ENCODE peak calls at places on chromosomes 2 and 18, in ten cellular contexts. One of them, this sample, is unnamed. For H3K4me1, the result is how much of the 10 kb centered on the place peaks cover.

GRCh38 chr18:2927745-2928144 is 80.9 kb downstream of the EMILIN2 start:
- DNase-seq in CD8-positive, alpha-beta T cell: no peak
- DNase-seq in fibroblast of lung: no peak
- DNase-seq in cardiac muscle cell: no peak
- DNase-seq in lower lobe of right lung: no peak
- DNase-seq in mesendoderm: peak
- DNase-seq in HCT116: no peak
- DNase-seq in mammary epithelial cell: no peak
- DNase-seq in stomach: no peak
- DNase-seq in HepG2: no peak
- DNase-seq in this sample: no peak

GRCh38 chr18:48553236-48553635 is 14.4 kb downstream of the CTIF start:
- DNase-seq in HCT116: no peak
- DNase-seq in fibroblast of lung: no peak
- DNase-seq in lower lobe of right lung: no peak
- DNase-seq in CD8-positive, alpha-beta T cell: no peak
- DNase-seq in mesendoderm: no peak
- DNase-seq in HepG2: no peak
- DNase-seq in stomach: no peak
- DNase-seq in mammary epithelial cell: peak
- DNase-seq in cardiac muscle cell: no peak
- DNase-seq in this sample: no peak

GRCh38 chr18:53754154-53754553 is 470.3 kb downstream of the MBD2 start:
- DNase-seq in HepG2: no peak
- DNase-seq in cardiac muscle cell: no peak
- DNase-seq in lower lobe of right lung: no peak
- DNase-seq in fibroblast of lung: no peak
- DNase-seq in stomach: no peak
- DNase-seq in HCT116: no peak
- DNase-seq in mammary epithelial cell: no peak
- DNase-seq in CD8-positive, alpha-beta T cell: no peak
- DNase-seq in mesendoderm: no peak
- DNase-seq in this sample: no peak

GRCh38 chr2:96872591-96873349 is 2.9 kb upstream of the SEMA4C start:
- DNase-seq in HepG2: no peak
- DNase-seq in fibroblast of lung: no peak
- DNase-seq in lower lobe of right lung: no peak
- DNase-seq in stomach: no peak
- DNase-seq in cardiac muscle cell: peak
- DNase-seq in mammary epithelial cell: peak
- DNase-seq in HCT116: no peak
- DNase-seq in CD8-positive, alpha-beta T cell: no peak
- DNase-seq in mesendoderm: peak
- DNase-seq in this sample: no peak

GRCh38 chr2:62050456-62051045 is 145.1 kb downstream of the COMMD1 start:
- DNase-seq in lower lobe of right lung: no peak
- DNase-seq in mesendoderm: no peak
- DNase-seq in CD8-positive, alpha-beta T cell: no peak
- DNase-seq in fibroblast of lung: no peak
- DNase-seq in stomach: no peak
- DNase-seq in HepG2: no peak
- DNase-seq in mammary epithelial cell: no peak
- DNase-seq in HCT116: no peak
- DNase-seq in cardiac muscle cell: no peak
- DNase-seq in this sample: no peak

GRCh38 chr2:116510117-116510671 is 1304.3 kb upstream of the DDX18 start:
- DNase-seq in HCT116: no peak
- DNase-seq in HepG2: peak
- DNase-seq in stomach: no peak
- DNase-seq in mesendoderm: peak
- DNase-seq in CD8-positive, alpha-beta T cell: no peak
- DNase-seq in mammary epithelial cell: no peak
- DNase-seq in cardiac muscle cell: peak
- DNase-seq in fibroblast of lung: no peak
- DNase-seq in lower lobe of right lung: no peak
- DNase-seq in this sample: peak

GRCh38 chr18:68916734-68917133 is 118.9 kb downstream of the CCDC102B start:
- DNase-seq in CD8-positive, alpha-beta T cell: no peak
- DNase-seq in HCT116: peak
- DNase-seq in cardiac muscle cell: no peak
- DNase-seq in mesendoderm: peak
- DNase-seq in stomach: no peak
- DNase-seq in HepG2: peak
- DNase-seq in fibroblast of lung: no peak
- DNase-seq in mammary epithelial cell: peak
- DNase-seq in lower lobe of right lung: no peak
- DNase-seq in this sample: no peak

GRCh38 chr2:229660951-229661350 is 53.4 kb downstream of the DNER start:
- DNase-seq in stomach: no peak
- DNase-seq in HepG2: no peak
- DNase-seq in HCT116: peak
- DNase-seq in CD8-positive, alpha-beta T cell: no peak
- DNase-seq in mammary epithelial cell: peak
- DNase-seq in mesendoderm: peak
- DNase-seq in fibroblast of lung: peak
- DNase-seq in lower lobe of right lung: no peak
- DNase-seq in cardiac muscle cell: no peak
- DNase-seq in this sample: no peak

GRCh38 chr2:119263025-119263424 is 39.4 kb downstream of the STEAP3 start:
- DNase-seq in lower lobe of right lung: no peak
- DNase-seq in stomach: no peak
- DNase-seq in HepG2: no peak
- DNase-seq in CD8-positive, alpha-beta T cell: no peak
- DNase-seq in mesendoderm: no peak
- DNase-seq in mammary epithelial cell: no peak
- DNase-seq in HCT116: no peak
- DNase-seq in fibroblast of lung: no peak
- DNase-seq in cardiac muscle cell: no peak
- DNase-seq in this sample: no peak

GRCh38 chr2:29516767-29517166 is 401.6 kb downstream of the CLIP4 start:
- DNase-seq in lower lobe of right lung: no peak
- DNase-seq in stomach: no peak
- DNase-seq in mesendoderm: no peak
- DNase-seq in fibroblast of lung: no peak
- DNase-seq in mammary epithelial cell: no peak
- DNase-seq in HepG2: no peak
- DNase-seq in cardiac muscle cell: no peak
- DNase-seq in CD8-positive, alpha-beta T cell: no peak
- DNase-seq in HCT116: no peak
- DNase-seq in this sample: no peak

GRCh38 chr18:41875094-41875780 is 79.8 kb upstream of the PIK3C3 start:
- DNase-seq in mammary epithelial cell: peak
- DNase-seq in CD8-positive, alpha-beta T cell: no peak
- DNase-seq in fibroblast of lung: peak
- DNase-seq in HCT116: no peak
- DNase-seq in HepG2: no peak
- DNase-seq in lower lobe of right lung: no peak
- DNase-seq in cardiac muscle cell: no peak
- DNase-seq in mesendoderm: no peak
- DNase-seq in stomach: no peak
- DNase-seq in this sample: no peak

GRCh38 chr18:74609535-74609934 is 11.9 kb downstream of the ZNF407 start:
- DNase-seq in mesendoderm: no peak
- DNase-seq in fibroblast of lung: peak
- DNase-seq in CD8-positive, alpha-beta T cell: no peak
- DNase-seq in cardiac muscle cell: no peak
- DNase-seq in mammary epithelial cell: peak
- DNase-seq in stomach: no peak
- DNase-seq in HepG2: no peak
- DNase-seq in HCT116: no peak
- DNase-seq in lower lobe of right lung: no peak
- DNase-seq in this sample: no peak

GRCh38 chr2:181790716-181791649 is 100.5 kb upstream of the ITPRID2 start:
- DNase-seq in CD8-positive, alpha-beta T cell: peak
- DNase-seq in stomach: no peak
- DNase-seq in mesendoderm: peak
- DNase-seq in lower lobe of right lung: no peak
- DNase-seq in fibroblast of lung: peak
- DNase-seq in mammary epithelial cell: peak
- DNase-seq in HepG2: peak
- DNase-seq in HCT116: peak
- DNase-seq in cardiac muscle cell: no peak
- DNase-seq in this sample: peak

GRCh38 chr2:150554046-150554445 is 66.6 kb upstream of the RND3 start:
- DNase-seq in stomach: no peak
- DNase-seq in fibroblast of lung: no peak
- DNase-seq in cardiac muscle cell: no peak
- DNase-seq in CD8-positive, alpha-beta T cell: no peak
- DNase-seq in HCT116: no peak
- DNase-seq in lower lobe of right lung: no peak
- DNase-seq in mammary epithelial cell: no peak
- DNase-seq in HepG2: no peak
- DNase-seq in mesendoderm: no peak
- DNase-seq in this sample: no peak

GRCh38 chr2:46193855-46194254 is 103.4 kb upstream of the EPAS1 start:
- DNase-seq in mesendoderm: no peak
- DNase-seq in mammary epithelial cell: no peak
- DNase-seq in stomach: no peak
- DNase-seq in HepG2: no peak
- DNase-seq in HCT116: no peak
- DNase-seq in cardiac muscle cell: no peak
- DNase-seq in fibroblast of lung: no peak
- DNase-seq in CD8-positive, alpha-beta T cell: no peak
- DNase-seq in lower lobe of right lung: no peak
- DNase-seq in this sample: no peak
- H3K4me3 ChIP-seq in mesendoderm: no peak
- H3K4me3 ChIP-seq in mammary epithelial cell: no peak
- H3K4me3 ChIP-seq in stomach: no peak
- H3K4me3 ChIP-seq in HepG2: no peak
- H3K4me3 ChIP-seq in HCT116: no peak
- H3K4me3 ChIP-seq in cardiac muscle cell: no peak
- H3K4me3 ChIP-seq in fibroblast of lung: no peak
- H3K4me3 ChIP-seq in CD8-positive, alpha-beta T cell: no peak
- H3K4me3 ChIP-seq in lower lobe of right lung: no peak
- H3K4me3 ChIP-seq in this sample: no peak

GRCh38 chr2:147855316-147855715 is 10.5 kb downstream of the ACVR2A start:
- DNase-seq in lower lobe of right lung: no peak
- DNase-seq in mammary epithelial cell: no peak
- DNase-seq in CD8-positive, alpha-beta T cell: no peak
- DNase-seq in mesendoderm: peak
- DNase-seq in stomach: no peak
- DNase-seq in fibroblast of lung: no peak
- DNase-seq in HepG2: no peak
- DNase-seq in HCT116: no peak
- DNase-seq in cardiac muscle cell: no peak
- DNase-seq in this sample: no peak

GRCh38 chr2:147860009-147860408 is 15.2 kb downstream of the ACVR2A start:
- DNase-seq in stomach: no peak
- DNase-seq in CD8-positive, alpha-beta T cell: no peak
- DNase-seq in fibroblast of lung: no peak
- DNase-seq in mammary epithelial cell: no peak
- DNase-seq in HCT116: no peak
- DNase-seq in mesendoderm: peak
- DNase-seq in HepG2: no peak
- DNase-seq in lower lobe of right lung: no peak
- DNase-seq in cardiac muscle cell: peak
- DNase-seq in this sample: no peak

GRCh38 chr2:147854557-147855134 is 9.8 kb downstream of the ACVR2A start:
- DNase-seq in mesendoderm: no peak
- DNase-seq in mammary epithelial cell: no peak
- DNase-seq in CD8-positive, alpha-beta T cell: no peak
- DNase-seq in HCT116: no peak
- DNase-seq in lower lobe of right lung: no peak
- DNase-seq in stomach: no peak
- DNase-seq in fibroblast of lung: no peak
- DNase-seq in cardiac muscle cell: no peak
- DNase-seq in HepG2: no peak
- DNase-seq in this sample: no peak

GRCh38 chr2:147851244-147851930 is 6.6 kb downstream of the ACVR2A start:
- DNase-seq in cardiac muscle cell: no peak
- DNase-seq in fibroblast of lung: no peak
- DNase-seq in CD8-positive, alpha-beta T cell: no peak
- DNase-seq in lower lobe of right lung: no peak
- DNase-seq in HCT116: no peak
- DNase-seq in HepG2: peak
- DNase-seq in mesendoderm: no peak
- DNase-seq in mammary epithelial cell: no peak
- DNase-seq in stomach: no peak
- DNase-seq in this sample: no peak

DNA sequence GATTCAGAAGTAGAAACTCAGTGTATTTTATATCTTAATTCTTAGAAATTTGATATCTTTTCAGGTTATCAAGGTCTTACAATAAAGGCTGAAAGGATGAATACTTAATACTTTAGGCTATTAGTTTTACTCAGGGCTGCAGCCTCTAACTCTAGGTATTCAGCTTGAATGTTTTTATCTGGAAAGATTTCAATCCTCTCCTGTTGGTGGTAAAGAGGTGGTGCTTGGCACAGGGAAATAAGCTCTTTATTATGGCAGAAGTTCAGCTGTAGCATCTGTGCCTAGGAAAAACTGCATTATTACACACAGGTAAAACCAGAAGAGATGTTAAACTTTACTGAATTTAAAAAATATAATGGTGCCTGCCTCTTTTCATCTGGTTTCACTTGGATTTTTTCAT is 11.1 kb downstream of the ACVR2A start:
- DNase-seq in mammary epithelial cell: no peak
- DNase-seq in CD8-positive, alpha-beta T cell: no peak
- DNase-seq in HepG2: no peak
- DNase-seq in HCT116: no peak
- DNase-seq in cardiac muscle cell: no peak
- DNase-seq in mesendoderm: no peak
- DNase-seq in stomach: no peak
- DNase-seq in fibroblast of lung: no peak
- DNase-seq in lower lobe of right lung: no peak
- DNase-seq in this sample: no peak
- H3K4me1 ChIP-seq in mammary epithelial cell: under half
- H3K4me1 ChIP-seq in CD8-positive, alpha-beta T cell: under half
- H3K4me1 ChIP-seq in HepG2: half or more
- H3K4me1 ChIP-seq in HCT116: under half
- H3K4me1 ChIP-seq in cardiac muscle cell: under half
- H3K4me1 ChIP-seq in mesendoderm: under half
- H3K4me1 ChIP-seq in stomach: under half
- H3K4me1 ChIP-seq in fibroblast of lung: under half
- H3K4me1 ChIP-seq in lower lobe of right lung: under half
- H3K4me1 ChIP-seq in this sample: under half

DNA sequence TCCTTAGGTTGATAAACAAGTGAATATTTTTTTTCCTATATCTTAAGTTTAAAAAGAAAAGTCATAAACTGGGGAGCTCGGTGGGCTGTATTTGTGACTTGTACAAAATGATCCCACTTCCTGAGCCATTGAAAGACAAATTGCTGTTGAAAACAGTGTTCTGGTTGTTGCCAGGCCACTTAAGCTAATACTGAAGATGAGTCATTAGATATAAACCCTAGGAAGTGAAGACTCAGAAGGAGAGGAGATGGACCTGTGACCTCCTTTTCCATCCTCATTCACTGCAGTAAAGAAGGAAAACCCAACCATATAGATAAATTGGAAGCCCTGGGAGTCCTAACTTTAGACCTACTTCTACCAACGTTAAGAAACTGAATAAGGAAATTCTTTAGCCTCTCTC is 46.2 kb upstream of the SERPINE2 start:
- DNase-seq in cardiac muscle cell: no peak
- DNase-seq in HepG2: peak
- DNase-seq in fibroblast of lung: peak
- DNase-seq in mammary epithelial cell: peak
- DNase-seq in HCT116: peak
- DNase-seq in stomach: no peak
- DNase-seq in CD8-positive, alpha-beta T cell: no peak
- DNase-seq in mesendoderm: no peak
- DNase-seq in lower lobe of right lung: no peak
- DNase-seq in this sample: no peak
- H3K4me3 ChIP-seq in cardiac muscle cell: no peak
- H3K4me3 ChIP-seq in HepG2: no peak
- H3K4me3 ChIP-seq in fibroblast of lung: no peak
- H3K4me3 ChIP-seq in mammary epithelial cell: no peak
- H3K4me3 ChIP-seq in HCT116: no peak
- H3K4me3 ChIP-seq in stomach: no peak
- H3K4me3 ChIP-seq in CD8-positive, alpha-beta T cell: no peak
- H3K4me3 ChIP-seq in mesendoderm: no peak
- H3K4me3 ChIP-seq in lower lobe of right lung: no peak
- H3K4me3 ChIP-seq in this sample: no peak

GRCh38 chr2:127645395-127646291 is at the start of gene GPR17:
- DNase-seq in CD8-positive, alpha-beta T cell: no peak
- DNase-seq in cardiac muscle cell: no peak
- DNase-seq in mammary epithelial cell: no peak
- DNase-seq in mesendoderm: no peak
- DNase-seq in HCT116: no peak
- DNase-seq in fibroblast of lung: no peak
- DNase-seq in lower lobe of right lung: peak
- DNase-seq in stomach: no peak
- DNase-seq in HepG2: peak
- DNase-seq in this sample: peak
- H3K4me1 ChIP-seq in CD8-positive, alpha-beta T cell: under half
- H3K4me1 ChIP-seq in cardiac muscle cell: under half
- H3K4me1 ChIP-seq in mammary epithelial cell: under half
- H3K4me1 ChIP-seq in mesendoderm: under half
- H3K4me1 ChIP-seq in HCT116: under half
- H3K4me1 ChIP-seq in fibroblast of lung: under half
- H3K4me1 ChIP-seq in lower lobe of right lung: half or more
- H3K4me1 ChIP-seq in stomach: under half
- H3K4me1 ChIP-seq in HepG2: half or more
- H3K4me1 ChIP-seq in this sample: under half

This sample was measured in small intestine.